ENCODE peak calls at places on chromosomes 6 and 20, in four cellular contexts. One of them, this sample, is unnamed.

GRCh38 chr6:36755435-36756348 is 58.1 kb downstream of the RAB44 start:
- DNase-seq in midbrain: no peak
- DNase-seq in small intestine: peak; percentile 12
- DNase-seq in tibial artery: no peak
- DNase-seq in this sample: peak; percentile 40

GRCh38 chr20:9144643-9145042 is 75.8 kb downstream of the PLCB4 start:
- DNase-seq in midbrain: no peak
- DNase-seq in small intestine: no peak
- DNase-seq in tibial artery: no peak
- DNase-seq in this sample: no peak

GRCh38 chr6:14023855-14024254 is 93.7 kb upstream of the CD83 start:
- DNase-seq in small intestine: no peak
- DNase-seq in tibial artery: no peak
- DNase-seq in midbrain: no peak
- DNase-seq in this sample: no peak

GRCh38 chr20:4750381-4750780 is 28.7 kb downstream of the PRND start:
- DNase-seq in small intestine: no peak
- DNase-seq in midbrain: no peak
- DNase-seq in tibial artery: no peak
- DNase-seq in this sample: no peak

GRCh38 chr20:10672579-10673127 is 1.1 kb downstream of the JAG1 start:
- DNase-seq in tibial artery: peak; percentile 80
- DNase-seq in midbrain: peak; percentile 30
- DNase-seq in small intestine: peak; percentile 76
- DNase-seq in this sample: peak; percentile 49

GRCh38 chr6:106254636-106255035 is 70.9 kb downstream of the ATG5 start:
- DNase-seq in tibial artery: no peak
- DNase-seq in small intestine: no peak
- DNase-seq in midbrain: no peak
- DNase-seq in this sample: no peak

GRCh38 chr6:94052754-94053153 is 633.4 kb upstream of the EPHA7 start:
- DNase-seq in small intestine: no peak
- DNase-seq in midbrain: no peak
- DNase-seq in tibial artery: no peak
- DNase-seq in this sample: no peak

GRCh38 chr6:47413752-47414516 is 63.7 kb upstream of the CD2AP start:
- DNase-seq in midbrain: peak; percentile 46
- DNase-seq in small intestine: peak; percentile 87
- DNase-seq in tibial artery: no peak
- DNase-seq in this sample: peak; percentile 64

GRCh38 chr6:157090736-157091135 is 232.6 kb downstream of the TMEM242 start:
- DNase-seq in small intestine: no peak
- DNase-seq in tibial artery: no peak
- DNase-seq in midbrain: no peak
- DNase-seq in this sample: no peak

GRCh38 chr20:46890682-46891081 is 4.0 kb upstream of the EYA2 start:
- DNase-seq in tibial artery: no peak
- DNase-seq in small intestine: no peak
- DNase-seq in midbrain: no peak
- DNase-seq in this sample: no peak

GRCh38 chr6:133553652-133554051 is 312.5 kb downstream of the EYA4 start:
- DNase-seq in small intestine: peak; percentile 34
- DNase-seq in tibial artery: no peak
- DNase-seq in midbrain: peak; percentile 32
- DNase-seq in this sample: peak; percentile 46

GRCh38 chr6:37566209-37566859 is 66.6 kb upstream of the CCDC167 start:
- DNase-seq in small intestine: peak; percentile 24
- DNase-seq in midbrain: peak; percentile 70
- DNase-seq in tibial artery: no peak
- DNase-seq in this sample: no peak

GRCh38 chr20:20366551-20366895 is 1.4 kb upstream of the INSM1 start:
- DNase-seq in midbrain: no peak
- DNase-seq in tibial artery: no peak
- DNase-seq in small intestine: no peak
- DNase-seq in this sample: no peak

This sample was measured in HepG2.